ENCODE peak calls at places on chromosomes 16 and 17, in seven cellular contexts. T, X, E, B, J, H and K are unnamed samples.

GRCh38 chr16:57871457-57871856 is 69.2 kb upstream of the KIFC3 start:
- DNase-seq in T (no peak), X (no peak), E (no peak), B (no peak), J (no peak), H (no peak), K (no peak)

GRCh38 chr16:77236063-77236511 is 36.9 kb downstream of the SYCE1L start:
- DNase-seq in T (peak; percentile 93), X (peak; percentile 78), E (peak; percentile 66), B (no peak), J (peak; percentile 80), H (peak; percentile 71), K (peak; percentile 55)

GRCh38 chr16:2774161-2774891 is 2.8 kb downstream of the ELOB start:
- DNase-seq in T (no peak), X (no peak), E (no peak), B (no peak), J (no peak), H (no peak), K (no peak)

GRCh38 chr17:73595068-73595865 is 49.0 kb downstream of the SDK2 start:
- DNase-seq in T (peak; percentile 86), X (no peak), E (peak; percentile 59), B (no peak), J (no peak), H (no peak), K (no peak)

GRCh38 chr16:67773569-67774456 is 32.5 kb downstream of the RANBP10 start:
- DNase-seq in T (peak; percentile 66), X (no peak), E (no peak), B (no peak), J (no peak), H (no peak), K (no peak)

GRCh38 chr16:1363501-1364041 is 11.8 kb downstream of the GNPTG start:
- DNase-seq in T (peak; percentile 80), X (peak; percentile 64), E (peak; percentile 77), B (no peak), J (no peak), H (peak; percentile 46), K (no peak)

GRCh38 chr17:39653662-39654331 is 11.4 kb upstream of the TCAP start:
- DNase-seq in T (peak; percentile 86), X (peak; percentile 79), E (peak; percentile 23), B (no peak), J (no peak), H (peak; percentile 49), K (peak; percentile 46)

GRCh38 chr17:17712268-17712924 is 31.1 kb downstream of the RAI1 start:
- DNase-seq in T (no peak), X (no peak), E (no peak), B (no peak), J (no peak), H (no peak), K (no peak)

GRCh38 chr16:27995378-27995777 is 68.1 kb downstream of the GSG1L start:
- DNase-seq in T (no peak), X (no peak), E (no peak), B (no peak), J (no peak), H (no peak), K (no peak)

GRCh38 chr17:65559802-65560627 is 1.4 kb downstream of the AXIN2 start:
- DNase-seq in T (peak; percentile 80), X (no peak), E (peak; percentile 60), B (no peak), J (no peak), H (peak; percentile 38), K (peak; percentile 17)

GRCh38 chr17:58370309-58370708 is 18.3 kb upstream of the SUPT4H1 start:
- DNase-seq in T (no peak), X (no peak), E (no peak), B (no peak), J (no peak), H (no peak), K (no peak)

GRCh38 chr16:56336711-56337110 is 88.6 kb downstream of the AMFR start:
- DNase-seq in T (no peak), X (no peak), E (no peak), B (no peak), J (no peak), H (no peak), K (no peak)

GRCh38 chr16:52976539-52977167 is 76.0 kb downstream of the CHD9NB start:
- DNase-seq in T (no peak), X (no peak), E (no peak), B (no peak), J (no peak), H (no peak), K (no peak)

GRCh38 chr17:38352245-38353083 is 820 bp downstream of the SOCS7 start:
- DNase-seq in T (peak; percentile 74), X (no peak), E (peak; percentile 38), B (no peak), J (no peak), H (no peak), K (peak; percentile 38)

GRCh38 chr16:9542165-9542755 is 450.8 kb downstream of the HAPSTR1 start:
- DNase-seq in T (no peak), X (no peak), E (no peak), B (no peak), J (no peak), H (no peak), K (no peak)

GRCh38 chr17:1035546-1036170 is 38.7 kb downstream of the TIMM22 start:
- DNase-seq in T (no peak), X (no peak), E (no peak), B (no peak), J (no peak), H (no peak), K (no peak)

GRCh38 chr16:17828012-17828411 is 357.3 kb upstream of the XYLT1 start:
- DNase-seq in T (no peak), X (no peak), E (no peak), B (no peak), J (no peak), H (no peak), K (no peak)

GRCh38 chr17:80956321-80957190 is 35.1 kb upstream of the CHMP6 start:
- DNase-seq in T (peak; percentile 45), X (no peak), E (no peak), B (no peak), J (no peak), H (no peak), K (no peak)

GRCh38 chr16:79792952-79793351 is 192.4 kb upstream of the MAF start:
- DNase-seq in T (no peak), X (no peak), E (no peak), B (no peak), J (no peak), H (no peak), K (no peak)